ENCODE peak calls at places on chromosomes 3 and 15, in six cellular contexts. Q is T-helper 1 cell, J is left ventricle myocardium inferior, U is retina, K is psoas muscle, B is pons. E is an unnamed sample.

GRCh38 chr3:131349946-131350347 is 31.6 kb upstream of the NUDT16 start:
- DNase-seq in Q (no peak), J (peak), B (no peak), U (no peak), K (peak), E (no peak)

GRCh38 chr3:25009665-25010064 is 418.4 kb upstream of the RARB start:
- DNase-seq in K (no peak), Q (no peak), B (no peak), U (no peak), J (no peak), E (no peak)

GRCh38 chr3:46830801-46831200 is 32.4 kb downstream of the MYL3 start:
- DNase-seq in J (no peak), U (no peak), K (no peak), Q (no peak), B (no peak), E (no peak)

GRCh38 chr3:197369545-197369944 is 71.1 kb upstream of the DLG1 start:
- DNase-seq in K (no peak), Q (no peak), J (no peak), U (no peak), B (no peak), E (no peak)

GRCh38 chr3:128455786-128456748 is 10.6 kb downstream of the DNAJB8 start:
- DNase-seq in B (no peak), J (no peak), Q (no peak), K (no peak), U (no peak), E (no peak)

GRCh38 chr15:89198934-89199333 is 22.4 kb downstream of the RLBP1 start:
- DNase-seq in J (no peak), K (no peak), U (peak), Q (no peak), B (peak), E (peak)

GRCh38 chr3:125055913-125056705 is at the start of gene HEG1:
- DNase-seq in J (peak), Q (peak), B (peak), K (peak), U (peak), E (peak)

GRCh38 chr3:193190387-193190786 is 50.6 kb upstream of the PLAAT1 start:
- DNase-seq in J (no peak), Q (peak), U (peak), K (no peak), B (peak), E (peak)

GRCh38 chr3:52093751-52094525 is 37.6 kb upstream of the DUSP7 start:
- DNase-seq in J (no peak), Q (no peak), B (no peak), K (no peak), U (no peak), E (no peak)

GRCh38 chr15:47806008-47806407 is 88.7 kb downstream of the SEMA6D start:
- DNase-seq in J (no peak), Q (no peak), K (no peak), B (no peak), U (peak), E (no peak)

GRCh38 chr3:172586447-172586846 is 63.2 kb upstream of the TNFSF10 start:
- DNase-seq in B (no peak), J (no peak), K (no peak), U (no peak), Q (peak), E (no peak)

GRCh38 chr15:33243393-33243792 is 48.9 kb upstream of the FMN1 start:
- DNase-seq in B (no peak), J (no peak), Q (no peak), K (no peak), U (no peak), E (no peak)

GRCh38 chr3:29239377-29239776 is 41.5 kb upstream of the RBMS3 start:
- DNase-seq in U (no peak), B (no peak), J (no peak), Q (no peak), K (no peak), E (no peak)

GRCh38 chr3:169792359-169792758 is 19.2 kb downstream of the MYNN start:
- DNase-seq in J (no peak), Q (no peak), K (no peak), U (no peak), B (no peak), E (no peak)

GRCh38 chr15:68450192-68450591 is 18.2 kb upstream of the ITGA11 start:
- DNase-seq in U (no peak), B (no peak), Q (no peak), J (peak), K (no peak), E (no peak)

GRCh38 chr3:20878676-20879075 is 692.7 kb upstream of the SGO1 start:
- DNase-seq in B (no peak), K (no peak), U (no peak), Q (no peak), J (no peak), E (no peak)

GRCh38 chr3:45180051-45180450 is 33.9 kb upstream of the CDCP1 start:
- DNase-seq in Q (no peak), U (no peak), K (no peak), J (no peak), B (no peak), E (no peak)

GRCh38 chr15:67241132-67241855 is 13.2 kb downstream of the AAGAB start:
- DNase-seq in U (peak), Q (peak), J (no peak), K (no peak), B (no peak), E (no peak)

GRCh38 chr3:100813828-100814227 is 104.5 kb downstream of the TFG start:
- DNase-seq in J (no peak), B (no peak), Q (no peak), U (no peak), K (no peak), E (no peak)

GRCh38 chr3:186646106-186646505 is 5.9 kb downstream of the FETUB start:
- DNase-seq in B (no peak), U (no peak), Q (no peak), K (no peak), J (no peak), E (no peak)

GRCh38 chr15:26888761-26889160 is 21.9 kb downstream of the GABRA5 start:
- DNase-seq in U (no peak), K (no peak), B (no peak), Q (no peak), J (no peak), E (no peak)

GRCh38 chr3:113659121-113659531 is 37.3 kb downstream of the USF3 start:
- DNase-seq in U (peak), K (no peak), Q (no peak), J (no peak), B (peak), E (peak)

GRCh38 chr15:68345481-68345880 is 67.9 kb downstream of the FEM1B start:
- DNase-seq in J (no peak), U (no peak), K (no peak), B (no peak), Q (no peak), E (no peak)

GRCh38 chr3:140274429-140274828 is 339.4 kb downstream of the CLSTN2 start:
- DNase-seq in K (no peak), U (no peak), Q (no peak), B (no peak), J (no peak), E (no peak)

GRCh38 chr15:79989682-79990081 is 18.7 kb upstream of the BCL2A1 start:
- DNase-seq in K (no peak), U (no peak), Q (no peak), B (peak), J (no peak), E (peak)

GRCh38 chr15:80106051-80106450 is 46.6 kb downstream of the ZFAND6 start:
- DNase-seq in B (no peak), K (no peak), Q (no peak), J (no peak), U (no peak), E (no peak)

GRCh38 chr3:146498002-146498736 is 28.8 kb upstream of the PLSCR2 start:
- DNase-seq in B (no peak), K (no peak), U (no peak), J (no peak), Q (peak), E (no peak)

GRCh38 chr3:15490158-15490557 is 31.3 kb downstream of the COLQ start:
- DNase-seq in Q (no peak), U (no peak), B (no peak), K (no peak), J (no peak), E (no peak)

GRCh38 chr3:107690522-107691138 is 167.9 kb downstream of the BBX start:
- DNase-seq in B (peak), Q (peak), K (no peak), U (no peak), J (no peak), E (peak)

E was measured in Ammon's horn.